ENCODE peak calls at places on chromosomes 12 and 14, in ten cellular contexts. One of them, this sample, is unnamed.

GRCh38 chr14:60679566-60680258 is 30.4 kb upstream of the SIX1 start:
- DNase-seq in naive thymus-derived CD4-positive, alpha-beta T cell: no peak
- DNase-seq in activated T-helper 9 cell treated with anti-CD3 and anti-CD28 coated beads, Interleukin-2, amount 50 U/mL, for 16 hours: no peak
- DNase-seq in pons: no peak
- DNase-seq in posterior cingulate gyrus: no peak
- DNase-seq in right cardiac atrium: no peak
- DNase-seq in T1000: no peak
- DNase-seq in esophagus squamous epithelium: no peak
- DNase-seq in LoVo: no peak
- DNase-seq in ELR: no peak
- DNase-seq in this sample: no peak

GRCh38 chr14:101055106-101055662 is 151.7 kb upstream of the RTL1 start:
- DNase-seq in pons: no peak
- DNase-seq in activated T-helper 9 cell treated with anti-CD3 and anti-CD28 coated beads, Interleukin-2, amount 50 U/mL, for 16 hours: no peak
- DNase-seq in right cardiac atrium: no peak
- DNase-seq in posterior cingulate gyrus: peak
- DNase-seq in esophagus squamous epithelium: no peak
- DNase-seq in T1000: no peak
- DNase-seq in ELR: peak
- DNase-seq in LoVo: no peak
- DNase-seq in naive thymus-derived CD4-positive, alpha-beta T cell: no peak
- DNase-seq in this sample: no peak

GRCh38 chr12:27207626-27208413 is 36.3 kb upstream of the STK38L start:
- DNase-seq in right cardiac atrium: no peak
- DNase-seq in posterior cingulate gyrus: no peak
- DNase-seq in ELR: no peak
- DNase-seq in LoVo: no peak
- DNase-seq in esophagus squamous epithelium: no peak
- DNase-seq in naive thymus-derived CD4-positive, alpha-beta T cell: no peak
- DNase-seq in T1000: no peak
- DNase-seq in pons: no peak
- DNase-seq in activated T-helper 9 cell treated with anti-CD3 and anti-CD28 coated beads, Interleukin-2, amount 50 U/mL, for 16 hours: no peak
- DNase-seq in this sample: peak

GRCh38 chr14:71236430-71236829 is 329.2 kb downstream of the PCNX1 start:
- DNase-seq in activated T-helper 9 cell treated with anti-CD3 and anti-CD28 coated beads, Interleukin-2, amount 50 U/mL, for 16 hours: no peak
- DNase-seq in posterior cingulate gyrus: no peak
- DNase-seq in pons: peak
- DNase-seq in ELR: no peak
- DNase-seq in T1000: no peak
- DNase-seq in naive thymus-derived CD4-positive, alpha-beta T cell: no peak
- DNase-seq in right cardiac atrium: no peak
- DNase-seq in LoVo: no peak
- DNase-seq in esophagus squamous epithelium: no peak
- DNase-seq in this sample: no peak

GRCh38 chr14:65446159-65446558 is 33.6 kb downstream of the FUT8 start:
- DNase-seq in activated T-helper 9 cell treated with anti-CD3 and anti-CD28 coated beads, Interleukin-2, amount 50 U/mL, for 16 hours: no peak
- DNase-seq in LoVo: no peak
- DNase-seq in T1000: no peak
- DNase-seq in esophagus squamous epithelium: no peak
- DNase-seq in pons: no peak
- DNase-seq in posterior cingulate gyrus: no peak
- DNase-seq in naive thymus-derived CD4-positive, alpha-beta T cell: no peak
- DNase-seq in right cardiac atrium: no peak
- DNase-seq in ELR: peak
- DNase-seq in this sample: peak

GRCh38 chr12:66623455-66623854 is 55.4 kb downstream of the GRIP1 start:
- DNase-seq in LoVo: no peak
- DNase-seq in activated T-helper 9 cell treated with anti-CD3 and anti-CD28 coated beads, Interleukin-2, amount 50 U/mL, for 16 hours: no peak
- DNase-seq in pons: no peak
- DNase-seq in right cardiac atrium: no peak
- DNase-seq in posterior cingulate gyrus: no peak
- DNase-seq in esophagus squamous epithelium: no peak
- DNase-seq in T1000: no peak
- DNase-seq in naive thymus-derived CD4-positive, alpha-beta T cell: no peak
- DNase-seq in ELR: peak
- DNase-seq in this sample: peak

GRCh38 chr14:98705826-98706225 is 566.2 kb downstream of the BCL11B start:
- DNase-seq in esophagus squamous epithelium: no peak
- DNase-seq in T1000: no peak
- DNase-seq in right cardiac atrium: no peak
- DNase-seq in LoVo: no peak
- DNase-seq in posterior cingulate gyrus: no peak
- DNase-seq in pons: no peak
- DNase-seq in activated T-helper 9 cell treated with anti-CD3 and anti-CD28 coated beads, Interleukin-2, amount 50 U/mL, for 16 hours: no peak
- DNase-seq in naive thymus-derived CD4-positive, alpha-beta T cell: no peak
- DNase-seq in ELR: no peak
- DNase-seq in this sample: no peak

GRCh38 chr14:69692542-69693053 is 74.3 kb upstream of the SRSF5 start:
- DNase-seq in posterior cingulate gyrus: no peak
- DNase-seq in naive thymus-derived CD4-positive, alpha-beta T cell: no peak
- DNase-seq in ELR: no peak
- DNase-seq in esophagus squamous epithelium: no peak
- DNase-seq in right cardiac atrium: no peak
- DNase-seq in LoVo: no peak
- DNase-seq in activated T-helper 9 cell treated with anti-CD3 and anti-CD28 coated beads, Interleukin-2, amount 50 U/mL, for 16 hours: no peak
- DNase-seq in pons: no peak
- DNase-seq in T1000: no peak
- DNase-seq in this sample: no peak

GRCh38 chr12:131351319-131352028 is 359.4 kb upstream of the SFSWAP start:
- DNase-seq in T1000: no peak
- DNase-seq in naive thymus-derived CD4-positive, alpha-beta T cell: no peak
- DNase-seq in activated T-helper 9 cell treated with anti-CD3 and anti-CD28 coated beads, Interleukin-2, amount 50 U/mL, for 16 hours: no peak
- DNase-seq in pons: no peak
- DNase-seq in right cardiac atrium: no peak
- DNase-seq in posterior cingulate gyrus: no peak
- DNase-seq in ELR: no peak
- DNase-seq in esophagus squamous epithelium: no peak
- DNase-seq in LoVo: no peak
- DNase-seq in this sample: no peak

GRCh38 chr12:1583421-1584078 is 10.8 kb downstream of the FBXL14 start:
- DNase-seq in pons: peak
- DNase-seq in posterior cingulate gyrus: no peak
- DNase-seq in activated T-helper 9 cell treated with anti-CD3 and anti-CD28 coated beads, Interleukin-2, amount 50 U/mL, for 16 hours: peak
- DNase-seq in right cardiac atrium: no peak
- DNase-seq in ELR: peak
- DNase-seq in esophagus squamous epithelium: no peak
- DNase-seq in LoVo: peak
- DNase-seq in T1000: peak
- DNase-seq in naive thymus-derived CD4-positive, alpha-beta T cell: peak
- DNase-seq in this sample: peak

GRCh38 chr14:49617846-49618519 is 2.4 kb downstream of the RPL36AL start:
- DNase-seq in naive thymus-derived CD4-positive, alpha-beta T cell: no peak
- DNase-seq in T1000: no peak
- DNase-seq in LoVo: no peak
- DNase-seq in pons: no peak
- DNase-seq in esophagus squamous epithelium: no peak
- DNase-seq in right cardiac atrium: no peak
- DNase-seq in ELR: no peak
- DNase-seq in activated T-helper 9 cell treated with anti-CD3 and anti-CD28 coated beads, Interleukin-2, amount 50 U/mL, for 16 hours: no peak
- DNase-seq in posterior cingulate gyrus: no peak
- DNase-seq in this sample: no peak

GRCh38 chr14:77059276-77059934 is 30.9 kb upstream of the IRF2BPL start:
- DNase-seq in esophagus squamous epithelium: no peak
- DNase-seq in naive thymus-derived CD4-positive, alpha-beta T cell: no peak
- DNase-seq in activated T-helper 9 cell treated with anti-CD3 and anti-CD28 coated beads, Interleukin-2, amount 50 U/mL, for 16 hours: peak
- DNase-seq in LoVo: no peak
- DNase-seq in T1000: peak
- DNase-seq in right cardiac atrium: no peak
- DNase-seq in pons: peak
- DNase-seq in ELR: peak
- DNase-seq in posterior cingulate gyrus: peak
- DNase-seq in this sample: peak

GRCh38 chr14:20820063-20820904 is 17.6 kb upstream of the RNASE1 start:
- DNase-seq in esophagus squamous epithelium: no peak
- DNase-seq in posterior cingulate gyrus: no peak
- DNase-seq in LoVo: peak
- DNase-seq in activated T-helper 9 cell treated with anti-CD3 and anti-CD28 coated beads, Interleukin-2, amount 50 U/mL, for 16 hours: no peak
- DNase-seq in right cardiac atrium: no peak
- DNase-seq in naive thymus-derived CD4-positive, alpha-beta T cell: no peak
- DNase-seq in T1000: no peak
- DNase-seq in ELR: no peak
- DNase-seq in pons: no peak
- DNase-seq in this sample: no peak

GRCh38 chr12:113230315-113231274 is 9.3 kb downstream of the TPCN1 start:
- DNase-seq in activated T-helper 9 cell treated with anti-CD3 and anti-CD28 coated beads, Interleukin-2, amount 50 U/mL, for 16 hours: no peak
- DNase-seq in ELR: no peak
- DNase-seq in pons: no peak
- DNase-seq in posterior cingulate gyrus: no peak
- DNase-seq in right cardiac atrium: no peak
- DNase-seq in T1000: no peak
- DNase-seq in naive thymus-derived CD4-positive, alpha-beta T cell: no peak
- DNase-seq in LoVo: no peak
- DNase-seq in esophagus squamous epithelium: no peak
- DNase-seq in this sample: no peak

GRCh38 chr12:76268267-76268666 is 79.9 kb downstream of the BBS10 start:
- DNase-seq in right cardiac atrium: no peak
- DNase-seq in T1000: no peak
- DNase-seq in ELR: no peak
- DNase-seq in pons: no peak
- DNase-seq in LoVo: no peak
- DNase-seq in naive thymus-derived CD4-positive, alpha-beta T cell: no peak
- DNase-seq in posterior cingulate gyrus: no peak
- DNase-seq in activated T-helper 9 cell treated with anti-CD3 and anti-CD28 coated beads, Interleukin-2, amount 50 U/mL, for 16 hours: no peak
- DNase-seq in esophagus squamous epithelium: no peak
- DNase-seq in this sample: peak

GRCh38 chr12:46964496-46965098 is 114.8 kb upstream of the PCED1B start:
- DNase-seq in T1000: no peak
- DNase-seq in right cardiac atrium: no peak
- DNase-seq in activated T-helper 9 cell treated with anti-CD3 and anti-CD28 coated beads, Interleukin-2, amount 50 U/mL, for 16 hours: no peak
- DNase-seq in LoVo: peak
- DNase-seq in posterior cingulate gyrus: no peak
- DNase-seq in esophagus squamous epithelium: no peak
- DNase-seq in pons: no peak
- DNase-seq in naive thymus-derived CD4-positive, alpha-beta T cell: no peak
- DNase-seq in ELR: peak
- DNase-seq in this sample: peak

GRCh38 chr12:90207799-90208198 is 499.2 kb upstream of the ATP2B1 start:
- DNase-seq in esophagus squamous epithelium: no peak
- DNase-seq in ELR: no peak
- DNase-seq in pons: no peak
- DNase-seq in naive thymus-derived CD4-positive, alpha-beta T cell: no peak
- DNase-seq in activated T-helper 9 cell treated with anti-CD3 and anti-CD28 coated beads, Interleukin-2, amount 50 U/mL, for 16 hours: no peak
- DNase-seq in posterior cingulate gyrus: no peak
- DNase-seq in T1000: no peak
- DNase-seq in right cardiac atrium: no peak
- DNase-seq in LoVo: no peak
- DNase-seq in this sample: no peak

GRCh38 chr14:50344116-50344775 is 32.1 kb downstream of the DMAC2L start:
- DNase-seq in posterior cingulate gyrus: no peak
- DNase-seq in esophagus squamous epithelium: no peak
- DNase-seq in right cardiac atrium: no peak
- DNase-seq in ELR: peak
- DNase-seq in naive thymus-derived CD4-positive, alpha-beta T cell: no peak
- DNase-seq in activated T-helper 9 cell treated with anti-CD3 and anti-CD28 coated beads, Interleukin-2, amount 50 U/mL, for 16 hours: peak
- DNase-seq in pons: no peak
- DNase-seq in T1000: no peak
- DNase-seq in LoVo: no peak
- DNase-seq in this sample: no peak

GRCh38 chr12:4355843-4356327 is 23.6 kb downstream of the FGF23 start:
- DNase-seq in pons: no peak
- DNase-seq in LoVo: no peak
- DNase-seq in ELR: peak
- DNase-seq in right cardiac atrium: no peak
- DNase-seq in esophagus squamous epithelium: no peak
- DNase-seq in naive thymus-derived CD4-positive, alpha-beta T cell: peak
- DNase-seq in posterior cingulate gyrus: no peak
- DNase-seq in activated T-helper 9 cell treated with anti-CD3 and anti-CD28 coated beads, Interleukin-2, amount 50 U/mL, for 16 hours: peak
- DNase-seq in T1000: no peak
- DNase-seq in this sample: no peak

GRCh38 chr14:23436327-23437141 is 1.1 kb upstream of the MYH7 start:
- DNase-seq in ELR: no peak
- DNase-seq in posterior cingulate gyrus: peak
- DNase-seq in LoVo: no peak
- DNase-seq in T1000: no peak
- DNase-seq in naive thymus-derived CD4-positive, alpha-beta T cell: no peak
- DNase-seq in right cardiac atrium: no peak
- DNase-seq in pons: peak
- DNase-seq in esophagus squamous epithelium: no peak
- DNase-seq in activated T-helper 9 cell treated with anti-CD3 and anti-CD28 coated beads, Interleukin-2, amount 50 U/mL, for 16 hours: no peak
- DNase-seq in this sample: no peak

This sample was measured in foreskin fibroblast.